ENCODE peak calls at places on chromosomes 6 and 20, in nine cellular contexts. W, D, E, M, F, B, O, T and X are unnamed samples.

GRCh38 chr20:14775778-14776177 is 438.4 kb upstream of the FLRT3 start:
- DNase-seq in W (no peak), D (peak), E (no peak), M (no peak), F (peak), B (peak), O (no peak), T (no peak), X (no peak)

GRCh38 chr6:106858653-106859092 is 115.9 kb downstream of the CD24 start:
- DNase-seq in W (no peak), D (peak), E (no peak), M (no peak), F (no peak), B (no peak), O (no peak), T (no peak), X (no peak)

GRCh38 chr20:64247970-64248841 is 7.3 kb upstream of the PCMTD2 start:
- DNase-seq in W (no peak), D (no peak), E (no peak), M (no peak), F (no peak), B (no peak), O (no peak), T (no peak), X (no peak)

GRCh38 chr20:61725145-61725544 is 340.5 kb downstream of the TAF4 start:
- DNase-seq in W (no peak), D (no peak), E (no peak), M (no peak), F (no peak), B (no peak), O (no peak), T (no peak), X (no peak)

GRCh38 chr6:44554901-44555300 is 167.4 kb downstream of the CDC5L start:
- DNase-seq in W (no peak), D (no peak), E (no peak), M (no peak), F (no peak), B (no peak), O (no peak), T (no peak), X (no peak)

GRCh38 chr6:138803914-138804313 is 8.0 kb downstream of the ECT2L start:
- DNase-seq in W (no peak), D (no peak), E (no peak), M (no peak), F (no peak), B (no peak), O (no peak), T (no peak), X (no peak)

GRCh38 chr6:135902756-135903331 is 51.3 kb downstream of the PDE7B start:
- DNase-seq in W (no peak), D (no peak), E (no peak), M (no peak), F (no peak), B (no peak), O (no peak), T (no peak), X (no peak)

GRCh38 chr6:122431780-122432179 is 32.3 kb downstream of the HSF2 start:
- DNase-seq in W (no peak), D (no peak), E (no peak), M (no peak), F (no peak), B (no peak), O (no peak), T (no peak), X (no peak)

GRCh38 chr6:169363590-169363989 is 109.9 kb upstream of the THBS2 start:
- DNase-seq in W (no peak), D (no peak), E (no peak), M (no peak), F (no peak), B (no peak), O (no peak), T (no peak), X (no peak)

GRCh38 chr6:102300350-102300749 is 906.8 kb downstream of the GRIK2 start:
- DNase-seq in W (no peak), D (no peak), E (no peak), M (no peak), F (no peak), B (no peak), O (no peak), T (no peak), X (no peak)

GRCh38 chr6:109428889-109429477 is 11.4 kb downstream of the PPIL6 start:
- DNase-seq in W (no peak), D (no peak), E (no peak), M (no peak), F (no peak), B (no peak), O (no peak), T (no peak), X (no peak)

GRCh38 chr20:62632575-62632974 is 9.7 kb upstream of the SLCO4A1 start:
- DNase-seq in W (no peak), D (no peak), E (no peak), M (no peak), F (no peak), B (no peak), O (no peak), T (no peak), X (no peak)

GRCh38 chr6:11428351-11428750 is 109.2 kb upstream of the TMEM170B start:
- DNase-seq in W (no peak), D (no peak), E (no peak), M (no peak), F (no peak), B (no peak), O (no peak), T (no peak), X (no peak)

GRCh38 chr20:10282930-10283556 is 64.4 kb downstream of the SNAP25 start:
- DNase-seq in W (no peak), D (no peak), E (no peak), M (no peak), F (no peak), B (no peak), O (no peak), T (no peak), X (no peak)

GRCh38 chr6:7050911-7051779 is 56.6 kb upstream of the RREB1 start:
- DNase-seq in W (peak), D (peak), E (peak), M (no peak), F (peak), B (no peak), O (peak), T (no peak), X (no peak)

GRCh38 chr6:33014841-33015634 is 5.6 kb upstream of the HLA-DOA start:
- DNase-seq in W (peak), D (peak), E (no peak), M (peak), F (peak), B (peak), O (peak), T (no peak), X (peak)

GRCh38 chr20:38162878-38163875 is 1.9 kb downstream of the TGM2 start:
- DNase-seq in W (no peak), D (no peak), E (no peak), M (no peak), F (no peak), B (no peak), O (no peak), T (no peak), X (no peak)

GRCh38 chr6:7341989-7342742 is 29.2 kb upstream of the SSR1 start:
- DNase-seq in W (no peak), D (no peak), E (no peak), M (no peak), F (no peak), B (peak), O (no peak), T (no peak), X (no peak)

GRCh38 chr6:1311400-1312192 is at the start of gene FOXQ1:
- DNase-seq in W (no peak), D (peak), E (no peak), M (peak), F (peak), B (peak), O (peak), T (no peak), X (no peak)

GRCh38 chr6:89411269-89412070 is 603 bp downstream of the RRAGD start:
- DNase-seq in W (peak), D (no peak), E (peak), M (peak), F (no peak), B (no peak), O (peak), T (no peak), X (no peak)